ENCODE peak calls at places on chromosomes 3 and 15, in four cellular contexts. C is body of pancreas, I is mucosa of descending colon, Y is SK-N-SH. Q is an unnamed sample.

GRCh38 chr15:68373028-68373427 is 58.9 kb downstream of the ITGA11 start:
- DNase-seq in C (no peak), I (no peak), Y (no peak), Q (peak; percentile 11)

GRCh38 chr15:65072027-65072426 is 4.2 kb upstream of the RASL12 start:
- DNase-seq in C (peak; percentile 26), I (no peak), Y (no peak), Q (no peak)

GRCh38 chr3:68909719-68910118 is 22.6 kb downstream of the TAFA4 start:
- DNase-seq in C (no peak), I (no peak), Y (no peak), Q (no peak)

GRCh38 chr3:81485444-81485865 is 276.0 kb downstream of the GBE1 start:
- DNase-seq in C (peak; percentile 11), I (peak; percentile 40), Y (no peak), Q (peak; percentile 25)

GRCh38 chr15:35279811-35280210 is 194.7 kb upstream of the NANOGP8 start:
- DNase-seq in C (no peak), I (no peak), Y (no peak), Q (no peak)

GRCh38 chr15:55250392-55250791 is 39.2 kb downstream of the RAB27A start:
- DNase-seq in C (peak; percentile 60), I (peak; percentile 39), Y (no peak), Q (no peak)

GRCh38 chr3:129211772-129212171 is 28.1 kb upstream of the CNBP start:
- DNase-seq in C (peak; percentile 69), I (peak; percentile 91), Y (peak; percentile 53), Q (peak; percentile 76)

GRCh38 chr3:117165611-117166051 is 456.1 kb downstream of the TUSC7 start:
- DNase-seq in C (no peak), I (no peak), Y (no peak), Q (no peak)

GRCh38 chr3:50811893-50812292 is 137.2 kb downstream of the DOCK3 start:
- DNase-seq in C (no peak), I (no peak), Y (no peak), Q (no peak)

GRCh38 chr15:77369168-77369567 is 50.7 kb downstream of the PEAK1 start:
- DNase-seq in C (no peak), I (no peak), Y (no peak), Q (no peak)

GRCh38 chr3:31077021-31077601 is 182.7 kb upstream of the GADL1 start:
- DNase-seq in C (no peak), I (no peak), Y (no peak), Q (no peak)

GRCh38 chr15:31660800-31661199 is 334.2 kb downstream of the KLF13 start:
- DNase-seq in C (no peak), I (no peak), Y (no peak), Q (no peak)

GRCh38 chr3:142808103-142808917 is 80.6 kb downstream of the PCOLCE2 start:
- DNase-seq in C (no peak), I (no peak), Y (no peak), Q (no peak)

GRCh38 chr3:46833346-46834300 is 29.6 kb downstream of the MYL3 start:
- DNase-seq in C (no peak), I (no peak), Y (no peak), Q (no peak)

GRCh38 chr15:31272558-31273257 is 53.9 kb upstream of the KLF13 start:
- DNase-seq in C (peak; percentile 38), I (peak; percentile 92), Y (peak; percentile 9), Q (no peak)

GRCh38 chr3:96813820-96814580 is 394 bp upstream of the EPHA6 start:
- DNase-seq in C (peak; percentile 51), I (peak; percentile 42), Y (peak; percentile 67), Q (peak; percentile 72)

GRCh38 chr3:51535146-51536019 is 3.1 kb upstream of the RAD54L2 start:
- DNase-seq in C (no peak), I (no peak), Y (no peak), Q (no peak)

GRCh38 chr3:191792580-191792979 is 331.6 kb downstream of the PYDC2 start:
- DNase-seq in C (no peak), I (no peak), Y (no peak), Q (no peak)

GRCh38 chr3:126552688-126553283 is 5.9 kb downstream of the C3orf22 start:
- DNase-seq in C (no peak), I (peak; percentile 0), Y (peak; percentile 40), Q (peak; percentile 61)

GRCh38 chr3:172152869-172153268 is 113.5 kb downstream of the FNDC3B start:
- DNase-seq in C (peak; percentile 42), I (no peak), Y (no peak), Q (no peak)

GRCh38 chr3:40598962-40599361 is 74.2 kb downstream of the ZNF621 start:
- DNase-seq in C (no peak), I (no peak), Y (no peak), Q (no peak)

GRCh38 chr3:101868534-101869464 is 19.5 kb downstream of the NFKBIZ start:
- DNase-seq in C (peak; percentile 54), I (peak; percentile 79), Y (no peak), Q (no peak)

GRCh38 chr15:99732711-99733267 is 448 bp downstream of the LYSMD4 start:
- DNase-seq in C (peak; percentile 27), I (peak; percentile 63), Y (peak; percentile 57), Q (peak; percentile 43)

GRCh38 chr3:58047806-58048205 is 39.6 kb downstream of the FLNB start:
- DNase-seq in C (no peak), I (no peak), Y (no peak), Q (no peak)

GRCh38 chr15:84821501-84822021 is 4.4 kb downstream of the ALPK3 start:
- DNase-seq in C (no peak), I (no peak), Y (no peak), Q (peak; percentile 66)

GRCh38 chr3:102006812-102007485 is 157.6 kb downstream of the NFKBIZ start:
- DNase-seq in C (peak; percentile 57), I (no peak), Y (no peak), Q (peak; percentile 72)

GRCh38 chr3:160601288-160601687 is 35.9 kb upstream of the KPNA4 start:
- DNase-seq in C (no peak), I (no peak), Y (no peak), Q (no peak)

GRCh38 chr3:160598865-160599264 is 33.5 kb upstream of the KPNA4 start:
- DNase-seq in C (no peak), I (no peak), Y (no peak), Q (no peak)

GRCh38 chr3:160605315-160605714 is 39.9 kb upstream of the KPNA4 start:
- DNase-seq in C (no peak), I (no peak), Y (no peak), Q (no peak)

GRCh38 chr3:160602259-160602658 is 36.9 kb upstream of the KPNA4 start:
- DNase-seq in C (no peak), I (no peak), Y (no peak), Q (no peak)
- H3K4me1 ChIP-seq in C (peaks cover 10% of the 10 kb centered on the region), I (no peaks in the 10 kb centered on the region), Y (no peaks in the 10 kb centered on the region), Q (no peaks in the 10 kb centered on the region)

GRCh38 chr3:83002869-83003445 is 1241.5 kb upstream of the GBE1 start:
- DNase-seq in C (no peak), I (no peak), Y (no peak), Q (no peak)

GRCh38 chr3:82999777-83000176 is 1238.3 kb upstream of the GBE1 start:
- DNase-seq in C (no peak), I (no peak), Y (no peak), Q (no peak)

GRCh38 chr3:83003917-83004316 is 1242.5 kb upstream of the GBE1 start:
- DNase-seq in C (no peak), I (no peak), Y (no peak), Q (no peak)
- H3K4me1 ChIP-seq in C (no peaks in the 10 kb centered on the region), I (no peaks in the 10 kb centered on the region), Y (no peaks in the 10 kb centered on the region), Q (no peaks in the 10 kb centered on the region)

DNA sequence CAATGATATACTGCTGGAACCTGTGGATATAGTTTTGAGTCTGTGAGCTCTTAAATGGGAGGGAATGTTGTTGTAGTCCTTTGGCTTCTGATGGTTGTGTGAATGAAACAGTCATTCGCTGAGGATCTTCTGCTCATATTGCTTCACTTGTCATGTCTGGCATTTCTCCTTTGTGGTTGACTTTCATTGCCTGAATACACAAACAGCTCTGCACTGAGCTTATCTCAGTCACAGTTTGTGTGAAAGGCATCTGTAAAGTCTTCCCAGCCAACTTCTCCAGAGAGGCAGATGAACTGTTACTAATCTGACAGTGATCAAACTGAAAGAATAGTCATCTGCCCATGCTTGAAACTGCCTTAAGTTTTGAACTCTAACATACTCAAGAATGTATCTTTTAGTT is 59.8 kb downstream of the TMED3 start:
- DNase-seq in C (no peak), I (no peak), Y (no peak), Q (no peak)
- H3K4me1 ChIP-seq in C (no peaks in the 10 kb centered on the region), I (no peaks in the 10 kb centered on the region), Y (peaks cover under 1% of the 10 kb centered on the region), Q (no peaks in the 10 kb centered on the region)

GRCh38 chr3:65703026-65703425 is 335.7 kb downstream of the MAGI1 start:
- DNase-seq in C (no peak), I (no peak), Y (no peak), Q (no peak)
- H3K4me1 ChIP-seq in C (peaks cover 13% of the 10 kb centered on the region), I (no peaks in the 10 kb centered on the region), Y (no peaks in the 10 kb centered on the region), Q (no peaks in the 10 kb centered on the region)

GRCh38 chr15:75170711-75171341 is 30.9 kb upstream of the C15orf39 start:
- DNase-seq in C (no peak), I (no peak), Y (no peak), Q (no peak)

GRCh38 chr15:75171408-75171807 is 30.3 kb upstream of the C15orf39 start:
- DNase-seq in C (no peak), I (no peak), Y (no peak), Q (no peak)

GRCh38 chr15:75170203-75170602 is 31.5 kb upstream of the C15orf39 start:
- DNase-seq in C (no peak), I (no peak), Y (no peak), Q (no peak)

GRCh38 chr15:75174102-75174501 is 27.6 kb upstream of the C15orf39 start:
- DNase-seq in C (no peak), I (no peak), Y (no peak), Q (no peak)

DNA sequence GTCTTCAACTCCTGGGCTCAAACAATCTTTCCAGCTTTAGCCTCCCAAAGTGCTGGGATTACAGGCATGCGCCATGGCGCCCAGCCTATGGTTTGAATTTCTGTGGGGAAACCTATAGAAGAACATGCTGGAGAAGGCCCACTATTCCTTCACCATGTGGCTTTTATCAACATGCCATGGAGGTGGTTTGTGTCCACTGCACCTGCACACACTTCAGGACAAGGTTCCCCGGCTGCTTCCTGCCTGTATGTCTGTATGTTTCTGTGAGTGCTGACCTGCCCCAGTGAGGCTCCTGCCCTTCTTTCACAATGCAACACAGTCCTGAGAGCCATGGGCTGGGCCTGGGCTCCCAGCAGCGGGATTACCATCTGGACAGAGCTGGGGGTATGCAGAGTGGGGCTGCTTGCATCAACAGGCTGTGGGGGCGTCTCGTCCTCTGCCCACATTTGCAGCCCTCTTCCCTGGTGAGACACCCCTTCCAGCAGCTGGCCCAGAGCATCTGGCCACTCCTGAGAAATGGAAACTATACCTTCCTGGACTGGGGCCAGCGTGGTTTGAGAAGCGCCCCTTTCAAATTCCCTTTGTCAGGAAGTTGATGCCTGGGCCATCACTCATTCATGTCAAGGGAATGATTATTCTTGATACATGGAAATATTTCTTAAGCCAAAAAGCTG is 29.4 kb upstream of the C15orf39 start:
- DNase-seq in C (no peak), I (no peak), Y (no peak), Q (no peak)
- H3K4me1 ChIP-seq in C (peaks cover 20% of the 10 kb centered on the region), I (no peaks in the 10 kb centered on the region), Y (peaks cover 22% of the 10 kb centered on the region), Q (peaks cover 18% of the 10 kb centered on the region)

GRCh38 chr15:29936353-29937049 is 114.2 kb upstream of the TJP1 start:
- DNase-seq in C (peak; percentile 52), I (no peak), Y (no peak), Q (no peak)
- H3K4me1 ChIP-seq in C (peaks cover 9% of the 10 kb centered on the region), I (peaks cover 5% of the 10 kb centered on the region), Y (no peaks in the 10 kb centered on the region), Q (no peaks in the 10 kb centered on the region)

Q was measured in tibial artery.